ENCODE peak calls at places on chromosome 4, in nine cellular contexts. One of them, this sample, is unnamed.

GRCh38 chr4:2395038-2395437 is 23.4 kb downstream of the ZFYVE28 start:
- DNase-seq in stomach: no peak
- DNase-seq in dermis microvascular lymphatic vessel endothelial cell: no peak
- DNase-seq in hypothalamus: no peak
- DNase-seq in transverse colon: no peak
- DNase-seq in PC-3: no peak
- DNase-seq in activated T-helper 1 cell treated with Interleukin-2 at 50 U/mL for 16 hours: no peak
- DNase-seq in NCI-H1417: no peak
- DNase-seq in AML-193: no peak
- DNase-seq in this sample: peak

GRCh38 chr4:54660591-54660990 is 2.8 kb downstream of the KIT start:
- DNase-seq in stomach: no peak
- DNase-seq in NCI-H1417: no peak
- DNase-seq in hypothalamus: no peak
- DNase-seq in PC-3: no peak
- DNase-seq in transverse colon: no peak
- DNase-seq in dermis microvascular lymphatic vessel endothelial cell: no peak
- DNase-seq in activated T-helper 1 cell treated with Interleukin-2 at 50 U/mL for 16 hours: no peak
- DNase-seq in AML-193: no peak
- DNase-seq in this sample: peak

GRCh38 chr4:140740422-140740821 is 15.8 kb downstream of the TBC1D9 start:
- DNase-seq in AML-193: no peak
- DNase-seq in NCI-H1417: no peak
- DNase-seq in activated T-helper 1 cell treated with Interleukin-2 at 50 U/mL for 16 hours: no peak
- DNase-seq in PC-3: no peak
- DNase-seq in dermis microvascular lymphatic vessel endothelial cell: no peak
- DNase-seq in stomach: no peak
- DNase-seq in transverse colon: no peak
- DNase-seq in hypothalamus: no peak
- DNase-seq in this sample: no peak

GRCh38 chr4:1910643-1911042 is 39.5 kb downstream of the NSD2 start:
- DNase-seq in stomach: peak
- DNase-seq in transverse colon: peak
- DNase-seq in NCI-H1417: peak
- DNase-seq in activated T-helper 1 cell treated with Interleukin-2 at 50 U/mL for 16 hours: no peak
- DNase-seq in hypothalamus: no peak
- DNase-seq in dermis microvascular lymphatic vessel endothelial cell: peak
- DNase-seq in AML-193: peak
- DNase-seq in PC-3: peak
- DNase-seq in this sample: peak

GRCh38 chr4:185911556-185912064 is 99.6 kb upstream of the SORBS2 start:
- DNase-seq in NCI-H1417: no peak
- DNase-seq in activated T-helper 1 cell treated with Interleukin-2 at 50 U/mL for 16 hours: no peak
- DNase-seq in hypothalamus: no peak
- DNase-seq in PC-3: peak
- DNase-seq in stomach: no peak
- DNase-seq in transverse colon: no peak
- DNase-seq in AML-193: no peak
- DNase-seq in dermis microvascular lymphatic vessel endothelial cell: peak
- DNase-seq in this sample: peak

GRCh38 chr4:83631066-83631465 is 95.2 kb downstream of the GPAT3 start:
- DNase-seq in activated T-helper 1 cell treated with Interleukin-2 at 50 U/mL for 16 hours: no peak
- DNase-seq in stomach: no peak
- DNase-seq in AML-193: no peak
- DNase-seq in NCI-H1417: no peak
- DNase-seq in transverse colon: no peak
- DNase-seq in PC-3: no peak
- DNase-seq in dermis microvascular lymphatic vessel endothelial cell: peak
- DNase-seq in hypothalamus: no peak
- DNase-seq in this sample: peak

GRCh38 chr4:108830509-108831244 is 67.8 kb upstream of the ETNPPL start:
- DNase-seq in dermis microvascular lymphatic vessel endothelial cell: no peak
- DNase-seq in activated T-helper 1 cell treated with Interleukin-2 at 50 U/mL for 16 hours: no peak
- DNase-seq in hypothalamus: no peak
- DNase-seq in transverse colon: peak
- DNase-seq in NCI-H1417: peak
- DNase-seq in stomach: peak
- DNase-seq in AML-193: no peak
- DNase-seq in PC-3: no peak
- DNase-seq in this sample: peak

GRCh38 chr4:148170408-148171385 is 271.5 kb downstream of the NR3C2 start:
- DNase-seq in AML-193: no peak
- DNase-seq in transverse colon: peak
- DNase-seq in hypothalamus: no peak
- DNase-seq in activated T-helper 1 cell treated with Interleukin-2 at 50 U/mL for 16 hours: no peak
- DNase-seq in NCI-H1417: no peak
- DNase-seq in PC-3: peak
- DNase-seq in dermis microvascular lymphatic vessel endothelial cell: no peak
- DNase-seq in stomach: no peak
- DNase-seq in this sample: no peak

GRCh38 chr4:87807402-87807801 is 8.0 kb downstream of the IBSP start:
- DNase-seq in stomach: no peak
- DNase-seq in transverse colon: no peak
- DNase-seq in PC-3: peak
- DNase-seq in AML-193: no peak
- DNase-seq in activated T-helper 1 cell treated with Interleukin-2 at 50 U/mL for 16 hours: no peak
- DNase-seq in dermis microvascular lymphatic vessel endothelial cell: no peak
- DNase-seq in NCI-H1417: no peak
- DNase-seq in hypothalamus: no peak
- DNase-seq in this sample: peak

GRCh38 chr4:78829296-78829695 is 53.1 kb downstream of the BMP2K start:
- DNase-seq in NCI-H1417: no peak
- DNase-seq in hypothalamus: no peak
- DNase-seq in activated T-helper 1 cell treated with Interleukin-2 at 50 U/mL for 16 hours: no peak
- DNase-seq in dermis microvascular lymphatic vessel endothelial cell: no peak
- DNase-seq in stomach: no peak
- DNase-seq in transverse colon: no peak
- DNase-seq in PC-3: no peak
- DNase-seq in AML-193: no peak
- DNase-seq in this sample: no peak

GRCh38 chr4:153465583-153465921 is 608 bp upstream of the TMEM131L start:
- DNase-seq in transverse colon: peak
- DNase-seq in dermis microvascular lymphatic vessel endothelial cell: peak
- DNase-seq in stomach: peak
- DNase-seq in AML-193: peak
- DNase-seq in activated T-helper 1 cell treated with Interleukin-2 at 50 U/mL for 16 hours: no peak
- DNase-seq in NCI-H1417: no peak
- DNase-seq in PC-3: peak
- DNase-seq in hypothalamus: no peak
- DNase-seq in this sample: peak

GRCh38 chr4:931194-931959 is 739 bp downstream of the GAK start:
- DNase-seq in AML-193: no peak
- DNase-seq in PC-3: no peak
- DNase-seq in NCI-H1417: no peak
- DNase-seq in transverse colon: peak
- DNase-seq in dermis microvascular lymphatic vessel endothelial cell: peak
- DNase-seq in stomach: no peak
- DNase-seq in activated T-helper 1 cell treated with Interleukin-2 at 50 U/mL for 16 hours: no peak
- DNase-seq in hypothalamus: no peak
- DNase-seq in this sample: peak

GRCh38 chr4:108204518-108204917 is 35.8 kb upstream of the LEF1 start:
- DNase-seq in activated T-helper 1 cell treated with Interleukin-2 at 50 U/mL for 16 hours: no peak
- DNase-seq in NCI-H1417: no peak
- DNase-seq in stomach: no peak
- DNase-seq in hypothalamus: no peak
- DNase-seq in transverse colon: no peak
- DNase-seq in dermis microvascular lymphatic vessel endothelial cell: no peak
- DNase-seq in PC-3: peak
- DNase-seq in AML-193: no peak
- DNase-seq in this sample: no peak

GRCh38 chr4:168880087-168880675 is 129.9 kb downstream of the CBR4 start:
- DNase-seq in stomach: no peak
- DNase-seq in dermis microvascular lymphatic vessel endothelial cell: no peak
- DNase-seq in AML-193: no peak
- DNase-seq in transverse colon: no peak
- DNase-seq in hypothalamus: no peak
- DNase-seq in NCI-H1417: no peak
- DNase-seq in PC-3: peak
- DNase-seq in activated T-helper 1 cell treated with Interleukin-2 at 50 U/mL for 16 hours: no peak
- DNase-seq in this sample: no peak

GRCh38 chr4:7183161-7183560 is 9.2 kb upstream of the SORCS2 start:
- DNase-seq in dermis microvascular lymphatic vessel endothelial cell: no peak
- DNase-seq in hypothalamus: no peak
- DNase-seq in NCI-H1417: no peak
- DNase-seq in AML-193: no peak
- DNase-seq in transverse colon: no peak
- DNase-seq in PC-3: no peak
- DNase-seq in activated T-helper 1 cell treated with Interleukin-2 at 50 U/mL for 16 hours: no peak
- DNase-seq in stomach: no peak
- DNase-seq in this sample: no peak

GRCh38 chr4:16707874-16708273 is 190.6 kb downstream of the LDB2 start:
- DNase-seq in NCI-H1417: no peak
- DNase-seq in hypothalamus: no peak
- DNase-seq in dermis microvascular lymphatic vessel endothelial cell: peak
- DNase-seq in activated T-helper 1 cell treated with Interleukin-2 at 50 U/mL for 16 hours: no peak
- DNase-seq in AML-193: no peak
- DNase-seq in transverse colon: no peak
- DNase-seq in stomach: no peak
- DNase-seq in PC-3: no peak
- DNase-seq in this sample: peak

GRCh38 chr4:54554339-54554990 is 103.3 kb upstream of the KIT start:
- DNase-seq in NCI-H1417: no peak
- DNase-seq in AML-193: no peak
- DNase-seq in transverse colon: no peak
- DNase-seq in PC-3: peak
- DNase-seq in activated T-helper 1 cell treated with Interleukin-2 at 50 U/mL for 16 hours: no peak
- DNase-seq in dermis microvascular lymphatic vessel endothelial cell: no peak
- DNase-seq in hypothalamus: no peak
- DNase-seq in stomach: no peak
- DNase-seq in this sample: peak

GRCh38 chr4:185868983-185869938 is 57.3 kb upstream of the SORBS2 start:
- DNase-seq in PC-3: peak
- DNase-seq in transverse colon: no peak
- DNase-seq in stomach: no peak
- DNase-seq in AML-193: no peak
- DNase-seq in hypothalamus: no peak
- DNase-seq in activated T-helper 1 cell treated with Interleukin-2 at 50 U/mL for 16 hours: no peak
- DNase-seq in dermis microvascular lymphatic vessel endothelial cell: peak
- DNase-seq in NCI-H1417: no peak
- DNase-seq in this sample: no peak

This sample was measured in cardiac fibroblast.